ENCODE peak calls at places on chromosomes 3 and 15, in six cellular contexts. W is endothelial cell of umbilical vein, U is HepG2, K is A549, M is GM12878, H is K562. R is an unnamed sample.

GRCh38 chr15:90902656-90902995 is 476 bp upstream of the MAN2A2 start:
- DNase-seq in W (no peak), U (no peak), K (no peak), M (no peak), H (no peak), R (no peak)

GRCh38 chr3:194871143-194871863 is 185.6 kb downstream of the FAM43A start:
- DNase-seq in W (peak), U (no peak), K (peak), M (no peak), H (no peak), R (peak)

GRCh38 chr3:143361589-143361988 is 242.0 kb downstream of the CHST2 start:
- DNase-seq in W (no peak), U (no peak), K (no peak), M (no peak), H (no peak), R (no peak)

GRCh38 chr15:80990955-80991354 is 1.3 kb upstream of the MESD start:
- DNase-seq in W (no peak), U (no peak), K (no peak), M (no peak), H (no peak), R (no peak)

GRCh38 chr3:141050913-141051632 is at the start of gene SPSB4:
- DNase-seq in W (peak), U (peak), K (peak), M (no peak), H (no peak), R (peak)

GRCh38 chr3:160735801-160736200 is 20.2 kb upstream of the PPM1L start:
- DNase-seq in W (no peak), U (no peak), K (no peak), M (no peak), H (no peak), R (no peak)

GRCh38 chr15:73633991-73634495 is 854 bp upstream of the NPTN start:
- DNase-seq in W (peak), U (peak), K (peak), M (no peak), H (no peak), R (peak)

GRCh38 chr3:69205385-69205784 is 83.0 kb upstream of the LMOD3 start:
- DNase-seq in W (no peak), U (no peak), K (no peak), M (no peak), H (no peak), R (no peak)

GRCh38 chr15:63880744-63881143 is 47.0 kb upstream of the HERC1 start:
- DNase-seq in W (peak), U (no peak), K (no peak), M (no peak), H (no peak), R (no peak)

GRCh38 chr3:100257601-100258000 is 3.2 kb upstream of the TBC1D23 start:
- DNase-seq in W (no peak), U (no peak), K (no peak), M (no peak), H (peak), R (peak)

GRCh38 chr3:28891485-28891884 is 389.4 kb upstream of the RBMS3 start:
- DNase-seq in W (no peak), U (no peak), K (no peak), M (no peak), H (no peak), R (no peak)

GRCh38 chr3:42749753-42750231 is 23.3 kb downstream of the CCDC13 start:
- DNase-seq in W (no peak), U (no peak), K (no peak), M (no peak), H (peak), R (peak)

GRCh38 chr15:62607643-62608042 is 434.9 kb upstream of the TPM1 start:
- DNase-seq in W (no peak), U (no peak), K (no peak), M (no peak), H (no peak), R (no peak)
- TF ChIP-seq MYC in W (no peak), U (no peak), K (no peak), M (no peak), H (no peak), R (no peak)

GRCh38 chr15:76335851-76336253 is 721 bp upstream of the ISL2 start:
- DNase-seq in W (no peak), U (no peak), K (no peak), M (no peak), H (peak), R (peak)

GRCh38 chr15:76335129-76335850 is 1.3 kb upstream of the ISL2 start:
- DNase-seq in W (no peak), U (no peak), K (no peak), M (no peak), H (no peak), R (no peak)

GRCh38 chr15:76337739-76338554 is 1.4 kb downstream of the ISL2 start:
- DNase-seq in W (no peak), U (no peak), K (no peak), M (no peak), H (peak), R (peak)

GRCh38 chr15:76337047-76337738 is 620 bp downstream of the ISL2 start:
- DNase-seq in W (peak), U (peak), K (peak), M (no peak), H (peak), R (peak)

GRCh38 chr15:76336254-76337046 is at the start of gene ISL2:
- DNase-seq in W (peak), U (peak), K (peak), M (peak), H (peak), R (peak)
- H3K4me3 ChIP-seq in W (peak), U (peak), K (peak), M (peak), H (peak), R (peak)

GRCh38 chr3:171542976-171543375 is 82.8 kb upstream of the TNIK start:
- DNase-seq in W (peak), U (no peak), K (no peak), M (no peak), H (peak), R (no peak)
- TF ChIP-seq MYC in W (no peak), U (no peak), K (no peak), M (no peak), H (no peak), R (no peak)

DNA sequence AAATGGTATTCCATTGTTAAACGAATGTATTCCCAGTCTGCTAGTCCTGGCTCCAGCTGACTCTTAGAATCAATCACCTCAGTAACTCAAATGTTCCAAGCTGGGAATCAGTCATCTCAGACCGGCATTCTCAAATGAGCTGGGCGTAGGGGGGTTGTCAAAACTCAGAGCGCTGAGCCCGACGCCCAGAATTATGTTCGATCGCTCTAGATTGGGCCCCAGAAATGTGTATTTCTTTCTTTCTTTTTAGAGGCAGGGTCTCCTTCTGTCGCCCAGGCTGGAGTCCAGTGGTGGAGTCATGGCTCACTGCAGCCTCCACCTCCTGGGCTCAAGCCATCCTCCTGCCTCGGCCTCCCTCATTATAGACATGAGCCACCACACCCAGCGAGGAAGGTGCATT is 99.3 kb upstream of the IGF1R start:
- DNase-seq in W (no peak), U (no peak), K (no peak), M (no peak), H (no peak), R (no peak)
- H3K4me3 ChIP-seq in W (no peak), U (no peak), K (peak), M (no peak), H (no peak), R (no peak)

DNA sequence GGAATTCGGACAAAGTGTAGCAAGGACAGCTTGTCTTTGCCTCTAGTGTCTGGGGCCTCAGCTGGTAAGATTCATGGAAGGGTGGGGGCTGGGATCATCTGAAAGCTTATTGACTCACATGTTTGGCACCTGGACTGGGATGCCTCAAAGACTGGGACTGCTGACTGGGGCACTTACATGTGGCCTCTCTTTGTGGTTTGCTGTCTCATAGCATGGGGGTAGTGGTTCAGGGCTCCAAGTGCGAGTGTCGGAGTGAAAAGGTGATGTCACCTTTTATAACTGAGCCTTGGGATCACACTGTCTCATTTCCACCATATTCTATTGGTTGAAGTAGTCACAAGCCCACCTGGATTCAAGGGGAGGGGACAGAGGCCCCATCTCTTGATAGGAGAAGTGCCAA is 6.8 kb downstream of the MFSD1 start:
- DNase-seq in W (no peak), U (no peak), K (no peak), M (no peak), H (no peak), R (peak)
- TF ChIP-seq MYC in W (no peak), U (no peak), K (no peak), M (no peak), H (no peak), R (peak)

GRCh38 chr3:11391930-11392688 is 119.9 kb downstream of the ATG7 start:
- DNase-seq in W (peak), U (no peak), K (no peak), M (no peak), H (no peak), R (no peak)

GRCh38 chr3:11392689-11393114 is 120.5 kb downstream of the ATG7 start:
- DNase-seq in W (no peak), U (no peak), K (no peak), M (no peak), H (no peak), R (no peak)

GRCh38 chr3:11390411-11391171 is 118.4 kb downstream of the ATG7 start:
- DNase-seq in W (peak), U (no peak), K (no peak), M (no peak), H (no peak), R (no peak)

GRCh38 chr3:11389570-11390268 is 117.5 kb downstream of the ATG7 start:
- DNase-seq in W (no peak), U (no peak), K (no peak), M (no peak), H (no peak), R (no peak)

DNA sequence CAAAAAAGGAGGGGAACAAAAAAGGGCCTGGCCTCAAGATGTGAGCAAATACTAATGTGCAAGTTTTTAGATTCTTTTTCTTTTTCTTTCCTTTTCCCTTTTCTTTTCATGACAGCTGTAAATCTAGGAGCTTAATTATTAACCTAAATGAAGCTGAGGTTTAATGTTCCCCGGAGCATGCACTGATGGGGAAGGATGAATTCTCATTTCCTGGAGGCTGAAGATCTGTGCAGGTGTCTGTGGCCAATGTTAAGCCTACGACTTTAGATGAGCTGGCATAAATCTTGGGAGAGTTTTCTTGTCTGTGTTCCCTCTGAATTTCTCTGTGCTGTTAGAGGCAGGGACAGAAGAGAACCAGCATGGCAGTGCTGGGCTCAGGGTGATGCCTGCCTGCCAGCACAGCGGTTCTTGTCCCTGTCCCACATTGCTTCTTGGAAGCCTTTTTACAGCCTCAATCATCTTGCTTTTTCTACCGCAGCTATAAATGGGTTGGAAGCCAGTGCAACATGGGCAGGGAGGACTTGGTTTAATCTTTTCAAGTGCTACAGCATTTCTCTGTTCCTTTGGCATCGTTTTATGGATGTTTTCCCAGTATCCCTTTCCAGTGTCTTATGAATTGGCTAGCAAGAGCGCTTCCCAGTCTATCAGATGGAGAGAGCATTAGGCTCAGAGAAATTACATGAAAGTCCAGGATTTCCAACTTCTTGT is 119.1 kb downstream of the ATG7 start:
- DNase-seq in W (no peak), U (no peak), K (no peak), M (no peak), H (no peak), R (no peak)
- H3K4me3 ChIP-seq in W (no peak), U (no peak), K (no peak), M (no peak), H (no peak), R (no peak)

GRCh38 chr3:132660745-132661067 is 577 bp downstream of the UBA5 start:
- DNase-seq in W (peak), U (no peak), K (no peak), M (no peak), H (no peak), R (no peak)
- TF ChIP-seq MYC in W (no peak), U (no peak), K (no peak), M (no peak), H (no peak), R (no peak)

GRCh38 chr3:187799942-187800637 is 54.8 kb upstream of the BCL6 start:
- DNase-seq in W (no peak), U (no peak), K (no peak), M (no peak), H (no peak), R (no peak)
- H3K4me3 ChIP-seq in W (no peak), U (no peak), K (no peak), M (peak), H (no peak), R (no peak)

GRCh38 chr3:88912294-88913014 is 195.0 kb upstream of the EPHA3 start:
- DNase-seq in W (no peak), U (no peak), K (no peak), M (no peak), H (no peak), R (no peak)
- TF ChIP-seq MYC in W (no peak), U (no peak), K (no peak), M (no peak), H (no peak), R (no peak)

R was measured in NB4.